ENCODE peak calls at places on chromosomes 13 and 19, in four cellular contexts. S is activated gamma-delta T cell treated with Interleukin-2 at 50 U/mL for 16 hours; L is stimulated activated CD8-positive, alpha-beta memory T cell treated with anti-CD3 and anti-CD28 coated beads, Interleukin-2, amount 100 ng/mL, for 48 hours; J is effector CD4-positive, alpha-beta T cell. C is an unnamed sample.

GRCh38 chr19:35249848-35250711 is 1.3 kb downstream of the LSR start:
- DNase-seq in S (peak; percentile 3), L (no peak), J (no peak), C (peak; percentile 17)

GRCh38 chr19:3897936-3898335 is 17.5 kb downstream of the ATCAY start:
- DNase-seq in S (peak; percentile 28), L (no peak), J (no peak), C (peak; percentile 47)

GRCh38 chr19:13920940-13921744 is 15.1 kb downstream of the CC2D1A start:
- DNase-seq in S (no peak), L (no peak), J (peak; percentile 20), C (no peak)

GRCh38 chr13:73849292-73849691 is 284.9 kb downstream of the KLF12 start:
- DNase-seq in S (no peak), L (no peak), J (no peak), C (peak; percentile 49)

GRCh38 chr13:98997051-98997730 is 19.3 kb upstream of the DOCK9 start:
- DNase-seq in S (no peak), L (no peak), J (no peak), C (no peak)

GRCh38 chr13:44159633-44160279 is 213.9 kb upstream of the SERP2 start:
- DNase-seq in S (no peak), L (no peak), J (no peak), C (no peak)

GRCh38 chr19:40278361-40279045 is 6.6 kb downstream of the AKT2 start:
- DNase-seq in S (no peak), L (no peak), J (no peak), C (no peak)

GRCh38 chr13:112184851-112185371 is 118.0 kb downstream of the SOX1 start:
- DNase-seq in S (no peak), L (no peak), J (no peak), C (no peak)

GRCh38 chr13:41075034-41075433 is 13.7 kb downstream of the WBP4 start:
- DNase-seq in S (peak; percentile 20), L (no peak), J (peak; percentile 37), C (peak; percentile 38)

GRCh38 chr19:46118136-46118535 is 6.4 kb downstream of the IGFL3 start:
- DNase-seq in S (no peak), L (no peak), J (no peak), C (no peak)